ENCODE peak calls at places on chromosomes 11 and 22, in seven cellular contexts. One of them, this sample, is unnamed.

GRCh38 chr11:107561688-107562087 is 3.8 kb downstream of the ALKBH8 start:
- DNase-seq in NCI-H345: no peak
- DNase-seq in nephron progenitor cell: no peak
- DNase-seq in stimulated activated CD4-positive, alpha-beta T cell treated with anti-CD3 and anti-CD28 coated beads, Interleukin-15, amount 100 ng/mL, for 1 hour: no peak
- DNase-seq in GM23248: peak
- DNase-seq in GM04504: peak
- DNase-seq in amniotic stem cell: no peak
- DNase-seq in this sample: no peak

GRCh38 chr11:18324381-18324780 is 2.0 kb downstream of the GTF2H1 start:
- DNase-seq in NCI-H345: no peak
- DNase-seq in nephron progenitor cell: no peak
- DNase-seq in stimulated activated CD4-positive, alpha-beta T cell treated with anti-CD3 and anti-CD28 coated beads, Interleukin-15, amount 100 ng/mL, for 1 hour: no peak
- DNase-seq in GM23248: no peak
- DNase-seq in GM04504: no peak
- DNase-seq in amniotic stem cell: no peak
- DNase-seq in this sample: no peak

GRCh38 chr11:2796091-2796490 is 89.5 kb downstream of the CDKN1C start:
- DNase-seq in NCI-H345: no peak
- DNase-seq in nephron progenitor cell: no peak
- DNase-seq in stimulated activated CD4-positive, alpha-beta T cell treated with anti-CD3 and anti-CD28 coated beads, Interleukin-15, amount 100 ng/mL, for 1 hour: no peak
- DNase-seq in GM23248: no peak
- DNase-seq in GM04504: no peak
- DNase-seq in amniotic stem cell: no peak
- DNase-seq in this sample: no peak

GRCh38 chr11:128725630-128726461 is 32.0 kb downstream of the FLI1 start:
- DNase-seq in NCI-H345: no peak
- DNase-seq in nephron progenitor cell: peak
- DNase-seq in stimulated activated CD4-positive, alpha-beta T cell treated with anti-CD3 and anti-CD28 coated beads, Interleukin-15, amount 100 ng/mL, for 1 hour: no peak
- DNase-seq in GM23248: peak
- DNase-seq in GM04504: no peak
- DNase-seq in amniotic stem cell: no peak
- DNase-seq in this sample: no peak

GRCh38 chr11:44519989-44520737 is 45.3 kb upstream of the CD82 start:
- DNase-seq in NCI-H345: no peak
- DNase-seq in nephron progenitor cell: peak
- DNase-seq in stimulated activated CD4-positive, alpha-beta T cell treated with anti-CD3 and anti-CD28 coated beads, Interleukin-15, amount 100 ng/mL, for 1 hour: no peak
- DNase-seq in GM23248: no peak
- DNase-seq in GM04504: no peak
- DNase-seq in amniotic stem cell: no peak
- DNase-seq in this sample: no peak

GRCh38 chr22:42074153-42074750 is at the start of gene PHETA2:
- DNase-seq in NCI-H345: no peak
- DNase-seq in nephron progenitor cell: no peak
- DNase-seq in stimulated activated CD4-positive, alpha-beta T cell treated with anti-CD3 and anti-CD28 coated beads, Interleukin-15, amount 100 ng/mL, for 1 hour: no peak
- DNase-seq in GM23248: peak
- DNase-seq in GM04504: peak
- DNase-seq in amniotic stem cell: peak
- DNase-seq in this sample: no peak

GRCh38 chr11:107801641-107802040 is 56.9 kb downstream of the SLC35F2 start:
- DNase-seq in NCI-H345: no peak
- DNase-seq in nephron progenitor cell: no peak
- DNase-seq in stimulated activated CD4-positive, alpha-beta T cell treated with anti-CD3 and anti-CD28 coated beads, Interleukin-15, amount 100 ng/mL, for 1 hour: no peak
- DNase-seq in GM23248: no peak
- DNase-seq in GM04504: no peak
- DNase-seq in amniotic stem cell: no peak
- DNase-seq in this sample: no peak

GRCh38 chr11:70621241-70621640 is 222.9 kb downstream of the CTTN start:
- DNase-seq in NCI-H345: no peak
- DNase-seq in nephron progenitor cell: no peak
- DNase-seq in stimulated activated CD4-positive, alpha-beta T cell treated with anti-CD3 and anti-CD28 coated beads, Interleukin-15, amount 100 ng/mL, for 1 hour: no peak
- DNase-seq in GM23248: no peak
- DNase-seq in GM04504: no peak
- DNase-seq in amniotic stem cell: no peak
- DNase-seq in this sample: no peak

GRCh38 chr11:69213315-69213714 is 57.6 kb downstream of the SMIM38 start:
- DNase-seq in NCI-H345: no peak
- DNase-seq in nephron progenitor cell: no peak
- DNase-seq in stimulated activated CD4-positive, alpha-beta T cell treated with anti-CD3 and anti-CD28 coated beads, Interleukin-15, amount 100 ng/mL, for 1 hour: no peak
- DNase-seq in GM23248: no peak
- DNase-seq in GM04504: no peak
- DNase-seq in amniotic stem cell: no peak
- DNase-seq in this sample: no peak

GRCh38 chr11:64842851-64843841 is 1.3 kb downstream of the CDC42BPG start:
- DNase-seq in NCI-H345: peak
- DNase-seq in nephron progenitor cell: no peak
- DNase-seq in stimulated activated CD4-positive, alpha-beta T cell treated with anti-CD3 and anti-CD28 coated beads, Interleukin-15, amount 100 ng/mL, for 1 hour: no peak
- DNase-seq in GM23248: no peak
- DNase-seq in GM04504: no peak
- DNase-seq in amniotic stem cell: no peak
- DNase-seq in this sample: peak

GRCh38 chr11:68673991-68674390 is 10.4 kb upstream of the GAL start:
- DNase-seq in NCI-H345: no peak
- DNase-seq in nephron progenitor cell: no peak
- DNase-seq in stimulated activated CD4-positive, alpha-beta T cell treated with anti-CD3 and anti-CD28 coated beads, Interleukin-15, amount 100 ng/mL, for 1 hour: no peak
- DNase-seq in GM23248: no peak
- DNase-seq in GM04504: no peak
- DNase-seq in amniotic stem cell: no peak
- DNase-seq in this sample: no peak

GRCh38 chr22:39574779-39575551 is 4.4 kb downstream of the CACNA1I start:
- DNase-seq in NCI-H345: no peak
- DNase-seq in nephron progenitor cell: no peak
- DNase-seq in stimulated activated CD4-positive, alpha-beta T cell treated with anti-CD3 and anti-CD28 coated beads, Interleukin-15, amount 100 ng/mL, for 1 hour: no peak
- DNase-seq in GM23248: peak
- DNase-seq in GM04504: peak
- DNase-seq in amniotic stem cell: peak
- DNase-seq in this sample: no peak

GRCh38 chr11:13606701-13607100 is 61.8 kb upstream of the FAR1 start:
- DNase-seq in NCI-H345: no peak
- DNase-seq in nephron progenitor cell: no peak
- DNase-seq in stimulated activated CD4-positive, alpha-beta T cell treated with anti-CD3 and anti-CD28 coated beads, Interleukin-15, amount 100 ng/mL, for 1 hour: no peak
- DNase-seq in GM23248: no peak
- DNase-seq in GM04504: no peak
- DNase-seq in amniotic stem cell: no peak
- DNase-seq in this sample: no peak

GRCh38 chr22:20405931-20406685 is 12.2 kb downstream of the ZNF74 start:
- DNase-seq in NCI-H345: no peak
- DNase-seq in nephron progenitor cell: no peak
- DNase-seq in stimulated activated CD4-positive, alpha-beta T cell treated with anti-CD3 and anti-CD28 coated beads, Interleukin-15, amount 100 ng/mL, for 1 hour: no peak
- DNase-seq in GM23248: no peak
- DNase-seq in GM04504: no peak
- DNase-seq in amniotic stem cell: no peak
- DNase-seq in this sample: no peak

GRCh38 chr11:41074318-41074717 is 385.1 kb downstream of the LRRC4C start:
- DNase-seq in NCI-H345: no peak
- DNase-seq in nephron progenitor cell: no peak
- DNase-seq in stimulated activated CD4-positive, alpha-beta T cell treated with anti-CD3 and anti-CD28 coated beads, Interleukin-15, amount 100 ng/mL, for 1 hour: no peak
- DNase-seq in GM23248: no peak
- DNase-seq in GM04504: no peak
- DNase-seq in amniotic stem cell: no peak
- DNase-seq in this sample: no peak

GRCh38 chr22:19761500-19762314 is 1.1 kb downstream of the TBX1 start:
- DNase-seq in NCI-H345: no peak
- DNase-seq in nephron progenitor cell: no peak
- DNase-seq in stimulated activated CD4-positive, alpha-beta T cell treated with anti-CD3 and anti-CD28 coated beads, Interleukin-15, amount 100 ng/mL, for 1 hour: no peak
- DNase-seq in GM23248: peak
- DNase-seq in GM04504: no peak
- DNase-seq in amniotic stem cell: no peak
- DNase-seq in this sample: no peak

GRCh38 chr11:10160350-10160749 is 133.7 kb downstream of the SBF2 start:
- DNase-seq in NCI-H345: no peak
- DNase-seq in nephron progenitor cell: no peak
- DNase-seq in stimulated activated CD4-positive, alpha-beta T cell treated with anti-CD3 and anti-CD28 coated beads, Interleukin-15, amount 100 ng/mL, for 1 hour: no peak
- DNase-seq in GM23248: no peak
- DNase-seq in GM04504: no peak
- DNase-seq in amniotic stem cell: no peak
- DNase-seq in this sample: no peak

GRCh38 chr11:134510171-134510570 is 98.1 kb upstream of the B3GAT1 start:
- DNase-seq in NCI-H345: no peak
- DNase-seq in nephron progenitor cell: no peak
- DNase-seq in stimulated activated CD4-positive, alpha-beta T cell treated with anti-CD3 and anti-CD28 coated beads, Interleukin-15, amount 100 ng/mL, for 1 hour: no peak
- DNase-seq in GM23248: no peak
- DNase-seq in GM04504: no peak
- DNase-seq in amniotic stem cell: no peak
- DNase-seq in this sample: peak

GRCh38 chr11:68798221-68798813 is 43.4 kb downstream of the CPT1A start:
- DNase-seq in NCI-H345: no peak
- DNase-seq in nephron progenitor cell: peak
- DNase-seq in stimulated activated CD4-positive, alpha-beta T cell treated with anti-CD3 and anti-CD28 coated beads, Interleukin-15, amount 100 ng/mL, for 1 hour: no peak
- DNase-seq in GM23248: peak
- DNase-seq in GM04504: no peak
- DNase-seq in amniotic stem cell: no peak
- DNase-seq in this sample: peak

GRCh38 chr11:69450064-69450856 is 31.2 kb upstream of the LINC01488 start:
- DNase-seq in NCI-H345: no peak
- DNase-seq in nephron progenitor cell: no peak
- DNase-seq in stimulated activated CD4-positive, alpha-beta T cell treated with anti-CD3 and anti-CD28 coated beads, Interleukin-15, amount 100 ng/mL, for 1 hour: no peak
- DNase-seq in GM23248: no peak
- DNase-seq in GM04504: no peak
- DNase-seq in amniotic stem cell: no peak
- DNase-seq in this sample: no peak

GRCh38 chr11:69860796-69861445 is 41.7 kb upstream of the FGF3 start:
- DNase-seq in NCI-H345: no peak
- DNase-seq in nephron progenitor cell: no peak
- DNase-seq in stimulated activated CD4-positive, alpha-beta T cell treated with anti-CD3 and anti-CD28 coated beads, Interleukin-15, amount 100 ng/mL, for 1 hour: no peak
- DNase-seq in GM23248: no peak
- DNase-seq in GM04504: no peak
- DNase-seq in amniotic stem cell: no peak
- DNase-seq in this sample: no peak

GRCh38 chr11:111571829-111572501 is 30.3 kb upstream of the SIK2 start:
- DNase-seq in NCI-H345: no peak
- DNase-seq in nephron progenitor cell: no peak
- DNase-seq in stimulated activated CD4-positive, alpha-beta T cell treated with anti-CD3 and anti-CD28 coated beads, Interleukin-15, amount 100 ng/mL, for 1 hour: no peak
- DNase-seq in GM23248: peak
- DNase-seq in GM04504: no peak
- DNase-seq in amniotic stem cell: no peak
- DNase-seq in this sample: no peak